ENCODE peak calls at places on chromosome 10, in seven cellular contexts. One of them, this sample, is unnamed.

GRCh38 chr10:130335336-130335735 is 199.1 kb downstream of the GLRX3 start:
- DNase-seq in GM20000: no peak
- DNase-seq in AG09309: no peak
- DNase-seq in WTC11: no peak
- DNase-seq in H9: no peak
- DNase-seq in OCI-LY7: no peak
- DNase-seq in lung: no peak
- DNase-seq in this sample: no peak

GRCh38 chr10:61244261-61244775 is 208.9 kb downstream of the TMEM26 start:
- DNase-seq in AG09309: no peak
- DNase-seq in H9: no peak
- DNase-seq in lung: no peak
- DNase-seq in OCI-LY7: no peak
- DNase-seq in WTC11: no peak
- DNase-seq in GM20000: no peak
- DNase-seq in this sample: no peak

GRCh38 chr10:42242135-42242805 is 396.1 kb downstream of the ZNF33B start:
- DNase-seq in WTC11: no peak
- DNase-seq in OCI-LY7: no peak
- DNase-seq in lung: no peak
- DNase-seq in H9: no peak
- DNase-seq in GM20000: peak
- DNase-seq in AG09309: no peak
- DNase-seq in this sample: no peak

GRCh38 chr10:86888585-86889381 is 68.6 kb downstream of the MMRN2 start:
- DNase-seq in GM20000: peak
- DNase-seq in WTC11: no peak
- DNase-seq in lung: no peak
- DNase-seq in AG09309: no peak
- DNase-seq in OCI-LY7: peak
- DNase-seq in H9: no peak
- DNase-seq in this sample: no peak

GRCh38 chr10:44990302-44990655 is 10.4 kb upstream of the ZNF22 start:
- DNase-seq in GM20000: no peak
- DNase-seq in lung: peak
- DNase-seq in AG09309: no peak
- DNase-seq in H9: peak
- DNase-seq in WTC11: peak
- DNase-seq in OCI-LY7: peak
- DNase-seq in this sample: peak

GRCh38 chr10:847868-848267 is 83.6 kb downstream of the LARP4B start:
- DNase-seq in H9: no peak
- DNase-seq in GM20000: no peak
- DNase-seq in OCI-LY7: no peak
- DNase-seq in WTC11: peak
- DNase-seq in lung: no peak
- DNase-seq in AG09309: no peak
- DNase-seq in this sample: no peak

GRCh38 chr10:28250782-28251181 is 52.1 kb downstream of the MPP7 start:
- DNase-seq in OCI-LY7: peak
- DNase-seq in H9: no peak
- DNase-seq in AG09309: peak
- DNase-seq in WTC11: no peak
- DNase-seq in lung: no peak
- DNase-seq in GM20000: peak
- DNase-seq in this sample: no peak

GRCh38 chr10:11573497-11573896 is 38.0 kb downstream of the USP6NL start:
- DNase-seq in AG09309: peak
- DNase-seq in OCI-LY7: peak
- DNase-seq in GM20000: no peak
- DNase-seq in H9: no peak
- DNase-seq in lung: no peak
- DNase-seq in WTC11: no peak
- DNase-seq in this sample: no peak

GRCh38 chr10:114758331-114758730 is 63.2 kb upstream of the FHIP2A start:
- DNase-seq in AG09309: no peak
- DNase-seq in lung: no peak
- DNase-seq in WTC11: no peak
- DNase-seq in OCI-LY7: no peak
- DNase-seq in H9: no peak
- DNase-seq in GM20000: no peak
- DNase-seq in this sample: no peak

GRCh38 chr10:100934084-100934659 is 21.4 kb downstream of the SLF2 start:
- DNase-seq in WTC11: no peak
- DNase-seq in H9: no peak
- DNase-seq in AG09309: no peak
- DNase-seq in GM20000: no peak
- DNase-seq in OCI-LY7: peak
- DNase-seq in lung: no peak
- DNase-seq in this sample: peak

GRCh38 chr10:56785292-56785691 is 424.2 kb upstream of the ZWINT start:
- DNase-seq in AG09309: no peak
- DNase-seq in OCI-LY7: no peak
- DNase-seq in WTC11: no peak
- DNase-seq in GM20000: no peak
- DNase-seq in H9: no peak
- DNase-seq in lung: no peak
- DNase-seq in this sample: no peak

GRCh38 chr10:21078410-21079329 is 181.6 kb upstream of the NEBL start:
- DNase-seq in OCI-LY7: peak
- DNase-seq in GM20000: peak
- DNase-seq in AG09309: peak
- DNase-seq in WTC11: peak
- DNase-seq in H9: peak
- DNase-seq in lung: peak
- DNase-seq in this sample: peak

GRCh38 chr10:43076311-43076875 is 476 bp upstream of the RET start:
- DNase-seq in GM20000: no peak
- DNase-seq in WTC11: peak
- DNase-seq in AG09309: no peak
- DNase-seq in OCI-LY7: no peak
- DNase-seq in H9: peak
- DNase-seq in lung: no peak
- DNase-seq in this sample: no peak

GRCh38 chr10:102435529-102436233 is 3.3 kb upstream of the CUEDC2 start:
- DNase-seq in GM20000: no peak
- DNase-seq in H9: peak
- DNase-seq in lung: peak
- DNase-seq in AG09309: no peak
- DNase-seq in WTC11: peak
- DNase-seq in OCI-LY7: no peak
- DNase-seq in this sample: no peak

GRCh38 chr10:36349445-36350063 is 707.5 kb upstream of the FZD8 start:
- DNase-seq in AG09309: peak
- DNase-seq in OCI-LY7: no peak
- DNase-seq in WTC11: no peak
- DNase-seq in GM20000: no peak
- DNase-seq in lung: no peak
- DNase-seq in H9: no peak
- DNase-seq in this sample: no peak

GRCh38 chr10:4686644-4686996 is 139.4 kb upstream of the AKR1E2 start:
- DNase-seq in OCI-LY7: no peak
- DNase-seq in H9: no peak
- DNase-seq in WTC11: no peak
- DNase-seq in AG09309: peak
- DNase-seq in lung: no peak
- DNase-seq in GM20000: no peak
- DNase-seq in this sample: no peak

GRCh38 chr10:91712315-91712714 is 79.4 kb upstream of the PPP1R3C start:
- DNase-seq in GM20000: peak
- DNase-seq in AG09309: no peak
- DNase-seq in H9: no peak
- DNase-seq in lung: no peak
- DNase-seq in OCI-LY7: no peak
- DNase-seq in WTC11: no peak
- DNase-seq in this sample: no peak

GRCh38 chr10:123140164-123140982 is 4.6 kb downstream of the HMX3 start:
- DNase-seq in GM20000: peak
- DNase-seq in WTC11: peak
- DNase-seq in OCI-LY7: no peak
- DNase-seq in AG09309: no peak
- DNase-seq in H9: no peak
- DNase-seq in lung: no peak
- DNase-seq in this sample: no peak

GRCh38 chr10:70191906-70192305 is 21.6 kb upstream of the SAR1A start:
- DNase-seq in AG09309: peak
- DNase-seq in OCI-LY7: no peak
- DNase-seq in GM20000: no peak
- DNase-seq in WTC11: no peak
- DNase-seq in lung: no peak
- DNase-seq in H9: no peak
- DNase-seq in this sample: no peak

GRCh38 chr10:91198781-91199180 is 21.7 kb upstream of the PCGF5 start:
- DNase-seq in GM20000: peak
- DNase-seq in WTC11: no peak
- DNase-seq in AG09309: peak
- DNase-seq in lung: no peak
- DNase-seq in H9: no peak
- DNase-seq in OCI-LY7: peak
- DNase-seq in this sample: no peak

DNA sequence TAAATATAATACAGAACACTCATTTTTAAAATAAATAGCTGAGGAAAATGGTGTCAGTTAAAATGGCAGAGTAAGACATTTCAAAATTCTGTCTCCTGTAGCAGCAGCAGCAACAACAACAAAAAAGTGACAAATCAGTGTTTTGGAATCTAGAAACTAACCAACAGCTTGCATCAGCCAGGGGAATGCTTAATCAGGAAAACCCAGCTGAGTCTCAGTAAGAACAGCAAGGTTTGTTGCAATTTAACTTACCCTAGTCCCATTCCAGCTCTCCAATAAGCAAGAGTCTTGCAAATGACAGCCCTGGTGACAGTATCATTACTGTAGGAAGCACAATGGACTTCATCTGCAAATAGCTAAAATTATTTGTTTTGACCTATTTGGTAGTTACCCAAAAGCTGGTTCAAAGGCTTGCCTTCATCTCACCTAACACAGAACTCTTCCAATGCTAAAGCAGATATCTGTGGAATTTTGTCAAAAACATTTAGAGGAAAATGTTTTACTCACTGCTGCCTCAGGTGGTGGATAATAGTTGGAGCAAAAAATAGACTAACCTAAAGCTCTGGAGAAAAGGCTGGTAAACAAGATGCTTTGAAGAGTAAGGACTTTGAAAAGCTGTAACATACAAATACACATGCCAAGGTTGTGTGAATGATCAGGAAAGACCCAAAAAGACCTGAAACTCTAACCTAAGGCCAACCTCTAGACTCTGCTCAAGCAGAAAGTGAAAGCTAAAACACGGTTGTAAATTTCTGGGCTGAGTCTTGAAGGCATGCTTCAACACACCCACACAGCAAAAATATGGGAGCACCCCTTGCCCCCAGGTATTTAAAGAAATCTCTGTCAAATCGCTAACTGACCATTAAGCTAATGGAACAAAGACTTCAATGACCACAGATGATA is 9.9 kb upstream of the ARHGAP22 start:
- DNase-seq in AG09309: peak
- DNase-seq in H9: no peak
- DNase-seq in lung: no peak
- DNase-seq in OCI-LY7: no peak
- DNase-seq in GM20000: no peak
- DNase-seq in WTC11: no peak
- DNase-seq in this sample: no peak
- TF ChIP-seq CTCF in AG09309: no peak
- TF ChIP-seq CTCF in H9: peak
- TF ChIP-seq CTCF in lung: no peak
- TF ChIP-seq CTCF in OCI-LY7: peak
- TF ChIP-seq CTCF in GM20000: peak
- TF ChIP-seq CTCF in WTC11: no peak
- TF ChIP-seq CTCF in this sample: peak

GRCh38 chr10:97140284-97140846 is 45.4 kb downstream of the SLIT1 start:
- DNase-seq in OCI-LY7: no peak
- DNase-seq in GM20000: no peak
- DNase-seq in lung: no peak
- DNase-seq in WTC11: no peak
- DNase-seq in AG09309: no peak
- DNase-seq in H9: no peak
- DNase-seq in this sample: no peak

GRCh38 chr10:97139651-97140283 is 46.0 kb downstream of the SLIT1 start:
- DNase-seq in GM20000: no peak
- DNase-seq in OCI-LY7: no peak
- DNase-seq in AG09309: no peak
- DNase-seq in WTC11: no peak
- DNase-seq in lung: no peak
- DNase-seq in H9: no peak
- DNase-seq in this sample: no peak

GRCh38 chr10:97136744-97137143 is 49.0 kb downstream of the SLIT1 start:
- DNase-seq in OCI-LY7: no peak
- DNase-seq in WTC11: no peak
- DNase-seq in lung: no peak
- DNase-seq in GM20000: no peak
- DNase-seq in H9: no peak
- DNase-seq in AG09309: no peak
- DNase-seq in this sample: no peak

GRCh38 chr10:97138777-97139317 is 46.9 kb downstream of the SLIT1 start:
- DNase-seq in GM20000: no peak
- DNase-seq in lung: no peak
- DNase-seq in WTC11: no peak
- DNase-seq in OCI-LY7: no peak
- DNase-seq in H9: no peak
- DNase-seq in AG09309: no peak
- DNase-seq in this sample: no peak

GRCh38 chr10:97138174-97138573 is 47.6 kb downstream of the SLIT1 start:
- DNase-seq in OCI-LY7: peak
- DNase-seq in lung: no peak
- DNase-seq in WTC11: peak
- DNase-seq in H9: peak
- DNase-seq in AG09309: no peak
- DNase-seq in GM20000: no peak
- DNase-seq in this sample: peak
- TF ChIP-seq CTCF in OCI-LY7: peak
- TF ChIP-seq CTCF in lung: no peak
- TF ChIP-seq CTCF in WTC11: no peak
- TF ChIP-seq CTCF in H9: peak
- TF ChIP-seq CTCF in AG09309: no peak
- TF ChIP-seq CTCF in GM20000: no peak
- TF ChIP-seq CTCF in this sample: no peak

DNA sequence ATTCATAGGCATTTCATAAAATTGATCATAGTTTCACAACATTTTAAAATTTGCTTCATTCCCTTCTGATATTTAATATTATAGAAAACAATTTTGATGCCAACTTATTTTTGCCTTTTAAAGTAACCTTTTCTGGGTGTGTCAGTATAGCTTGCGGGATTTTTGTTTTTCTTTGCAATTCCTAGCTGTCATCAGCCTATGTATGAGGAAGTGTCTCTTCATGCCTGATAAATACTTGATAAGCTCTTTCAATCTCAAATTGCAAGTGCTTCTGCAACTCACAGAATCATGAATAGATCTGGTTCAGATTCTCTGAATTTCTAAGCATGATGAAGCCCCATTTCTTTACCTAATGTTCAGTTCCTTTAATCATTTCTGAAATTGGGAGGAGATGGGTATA is 28.0 kb upstream of the ARHGAP21 start:
- DNase-seq in lung: no peak
- DNase-seq in OCI-LY7: no peak
- DNase-seq in WTC11: no peak
- DNase-seq in GM20000: no peak
- DNase-seq in H9: no peak
- DNase-seq in AG09309: no peak
- DNase-seq in this sample: no peak
- TF ChIP-seq CTCF in lung: no peak
- TF ChIP-seq CTCF in OCI-LY7: no peak
- TF ChIP-seq CTCF in WTC11: no peak
- TF ChIP-seq CTCF in GM20000: no peak
- TF ChIP-seq CTCF in H9: no peak
- TF ChIP-seq CTCF in AG09309: no peak
- TF ChIP-seq CTCF in this sample: no peak

GRCh38 chr10:121368347-121369025 is 229.8 kb downstream of the FGFR2 start:
- DNase-seq in OCI-LY7: no peak
- DNase-seq in GM20000: no peak
- DNase-seq in lung: no peak
- DNase-seq in AG09309: no peak
- DNase-seq in H9: no peak
- DNase-seq in WTC11: no peak
- DNase-seq in this sample: no peak
- TF ChIP-seq CTCF in OCI-LY7: no peak
- TF ChIP-seq CTCF in GM20000: no peak
- TF ChIP-seq CTCF in lung: no peak
- TF ChIP-seq CTCF in AG09309: no peak
- TF ChIP-seq CTCF in H9: no peak
- TF ChIP-seq CTCF in WTC11: no peak
- TF ChIP-seq CTCF in this sample: no peak

This sample was measured in endothelial cell.